ENCODE peak calls at places on chromosomes 6 and 20, in eight cellular contexts. Q, O, L, Z, X, V, J and A are unnamed samples.

GRCh38 chr20:19682249-19682648 is 75.8 kb upstream of the RIN2 start:
- DNase-seq in O (no peak), J (no peak), Q (no peak), V (no peak), Z (no peak), L (no peak), X (no peak), A (no peak)

GRCh38 chr6:157292202-157292601 is 31.1 kb downstream of the TMEM242 start:
- DNase-seq in J (no peak), O (no peak), Z (no peak), L (no peak), V (no peak), X (no peak), Q (no peak), A (no peak)

GRCh38 chr20:43987531-43987930 is 72.9 kb downstream of the TOX2 start:
- DNase-seq in O (no peak), V (no peak), J (no peak), Z (no peak), X (no peak), L (no peak), Q (no peak), A (no peak)

GRCh38 chr6:167980911-167981310 is 16.6 kb upstream of the KIF25 start:
- DNase-seq in V (no peak), Q (no peak), X (no peak), Z (no peak), L (no peak), O (no peak), J (no peak), A (no peak)

GRCh38 chr6:102655823-102656222 is 1262.3 kb downstream of the GRIK2 start:
- DNase-seq in O (no peak), X (no peak), L (no peak), Z (no peak), V (no peak), Q (no peak), J (no peak), A (no peak)

GRCh38 chr6:32662099-32662498 is 4.4 kb downstream of the HLA-DQB1 start:
- DNase-seq in L (no peak), V (no peak), Z (no peak), X (no peak), Q (no peak), O (no peak), J (no peak), A (no peak)

GRCh38 chr6:105178110-105178509 is 1.7 kb downstream of the POPDC3 start:
- DNase-seq in L (no peak), X (no peak), Q (peak), V (no peak), J (no peak), O (no peak), Z (no peak), A (no peak)

GRCh38 chr6:105726902-105727655 is 324.2 kb upstream of the PREP start:
- DNase-seq in Q (no peak), V (no peak), L (no peak), O (no peak), Z (no peak), J (no peak), X (peak), A (no peak)

GRCh38 chr6:151254451-151255081 is 14.8 kb downstream of the AKAP12 start:
- DNase-seq in L (no peak), Z (no peak), O (peak), Q (no peak), J (no peak), X (no peak), V (no peak), A (no peak)

GRCh38 chr6:129493396-129493902 is 216.5 kb downstream of the ARHGAP18 start:
- DNase-seq in Z (no peak), V (no peak), O (no peak), J (no peak), X (no peak), Q (no peak), L (no peak), A (no peak)

GRCh38 chr20:63706027-63706695 is 1.6 kb downstream of the ARFRP1 start:
- DNase-seq in Z (no peak), Q (no peak), O (no peak), L (no peak), X (no peak), J (peak), V (peak), A (no peak)

GRCh38 chr6:120816862-120817261 is 517.4 kb downstream of the TBC1D32 start:
- DNase-seq in X (no peak), O (no peak), V (no peak), Z (no peak), L (no peak), Q (no peak), J (no peak), A (no peak)

GRCh38 chr20:1810926-1811620 is 84.1 kb upstream of the SIRPA start:
- DNase-seq in O (no peak), X (peak), V (no peak), Z (peak), L (no peak), J (no peak), Q (peak), A (no peak)

GRCh38 chr6:71383891-71384489 is 95.4 kb downstream of the OGFRL1 start:
- DNase-seq in O (peak), X (no peak), Z (no peak), L (peak), V (no peak), Q (peak), J (no peak), A (no peak)

GRCh38 chr20:43909720-43910119 is 4.9 kb upstream of the TOX2 start:
- DNase-seq in Q (peak), L (no peak), J (no peak), V (no peak), Z (no peak), O (no peak), X (no peak), A (no peak)

GRCh38 chr6:13404892-13405254 is 76.5 kb upstream of the TBC1D7 start:
- DNase-seq in Q (no peak), V (no peak), J (no peak), L (no peak), Z (no peak), X (no peak), O (no peak), A (no peak)

GRCh38 chr6:3229566-3230274 is 2.3 kb upstream of the TUBB2B start:
- DNase-seq in V (no peak), J (no peak), O (peak), L (peak), Q (no peak), X (no peak), Z (no peak), A (peak)

GRCh38 chr6:65627015-65627414 is 80.0 kb downstream of the EYS start:
- DNase-seq in L (no peak), X (no peak), O (no peak), Z (no peak), J (no peak), Q (no peak), V (no peak), A (no peak)

GRCh38 chr20:21741266-21741665 is 35.8 kb downstream of the PAX1 start:
- DNase-seq in O (no peak), Q (no peak), L (no peak), J (no peak), X (no peak), V (no peak), Z (no peak), A (no peak)

GRCh38 chr6:146545608-146546007 is 2.0 kb downstream of the RAB32 start:
- DNase-seq in O (no peak), J (no peak), X (no peak), L (no peak), Z (no peak), V (no peak), Q (peak), A (no peak)

GRCh38 chr6:158387036-158387435 is 74.8 kb downstream of the TULP4 start:
- DNase-seq in Z (no peak), X (no peak), J (no peak), O (no peak), V (no peak), L (no peak), Q (peak), A (no peak)

GRCh38 chr6:8483650-8484049 is 48.3 kb upstream of the SLC35B3 start:
- DNase-seq in L (no peak), O (no peak), Z (no peak), J (no peak), V (no peak), X (no peak), Q (no peak), A (no peak)

GRCh38 chr6:78561015-78561414 is 306.3 kb upstream of the IRAK1BP1 start:
- DNase-seq in J (no peak), O (no peak), Z (no peak), Q (no peak), X (no peak), V (no peak), L (no peak), A (no peak)

DNA sequence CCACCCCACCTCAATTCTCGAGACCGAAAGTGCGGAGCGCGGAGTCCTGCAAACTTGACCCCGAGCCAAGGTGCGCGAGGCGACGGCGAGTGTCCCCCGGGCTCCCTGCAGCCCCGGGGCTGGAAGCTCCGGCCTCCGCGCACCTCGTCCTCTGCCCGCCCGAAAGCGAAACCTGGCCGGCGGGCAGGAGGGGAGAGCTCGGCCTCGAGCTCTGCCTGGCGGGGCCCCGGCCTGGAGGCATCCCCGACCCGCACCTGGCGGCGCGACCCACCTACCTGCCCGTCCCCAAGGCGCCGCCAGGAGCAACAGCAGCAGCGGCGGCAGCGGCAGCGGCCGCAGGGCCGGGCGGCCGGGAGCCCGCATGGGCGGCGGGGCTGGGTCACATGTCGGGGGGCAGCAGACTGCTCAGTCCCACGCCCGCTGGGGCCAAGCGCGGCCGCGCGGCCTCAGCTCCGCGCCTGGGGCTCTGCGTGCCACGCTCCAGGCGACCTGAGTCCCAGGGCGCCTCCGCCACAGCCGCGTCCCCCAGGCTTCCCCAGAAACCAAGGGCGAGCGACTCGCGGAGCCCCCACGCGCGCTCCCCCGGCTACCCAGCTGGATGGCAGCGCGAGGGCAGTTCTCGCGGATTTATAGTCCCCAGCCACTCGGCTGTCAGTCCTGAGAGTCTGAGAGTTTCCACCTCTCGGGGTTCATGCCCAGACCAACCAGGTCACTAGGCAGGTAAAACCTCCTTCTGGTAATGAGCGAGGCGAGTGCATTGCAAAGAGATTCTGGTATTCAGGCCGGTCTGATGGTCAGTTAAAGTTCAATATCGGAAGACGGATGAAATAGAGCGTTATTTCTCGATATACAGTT is at the start of gene IL20RA:
- DNase-seq in Z (peak), V (peak), J (no peak), L (peak), X (no peak), Q (no peak), O (peak), A (peak)
- TF ChIP-seq CTCF in Z (no peak), V (no peak), J (no peak), L (no peak), X (peak), Q (no peak), O (no peak), A (no peak)

DNA sequence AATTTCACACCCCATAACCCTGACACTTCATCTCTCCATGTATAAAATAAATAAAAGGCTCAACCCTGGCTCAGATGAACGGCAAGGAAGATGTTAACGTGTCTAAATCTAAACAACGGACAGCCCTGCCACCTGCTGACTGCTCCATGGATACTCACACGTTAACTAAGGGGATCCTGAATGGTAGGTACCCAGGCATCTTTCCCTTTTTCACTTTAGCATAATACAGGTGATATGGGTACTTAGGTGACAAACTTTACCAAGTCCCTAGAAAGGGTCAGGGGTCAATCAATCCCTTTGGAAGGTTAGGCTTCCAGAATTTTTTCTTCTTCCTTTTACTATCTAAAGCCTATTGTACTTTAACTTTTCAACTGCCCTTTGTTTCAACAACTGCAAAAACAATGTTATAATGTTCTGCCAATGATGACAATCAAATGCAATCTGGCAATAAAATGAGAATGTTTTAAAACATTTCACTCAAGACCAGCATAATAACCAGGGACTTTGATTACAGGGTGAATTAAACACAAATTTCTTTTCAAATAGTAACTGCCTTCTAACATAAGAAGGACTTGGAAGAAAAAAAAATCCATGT is 52.4 kb upstream of the IPCEF1 start:
- DNase-seq in Q (peak), L (no peak), Z (no peak), J (no peak), X (no peak), V (no peak), O (no peak), A (peak)
- TF ChIP-seq CTCF in Q (no peak), L (no peak), Z (peak), J (no peak), X (no peak), V (no peak), O (peak), A (peak)

DNA sequence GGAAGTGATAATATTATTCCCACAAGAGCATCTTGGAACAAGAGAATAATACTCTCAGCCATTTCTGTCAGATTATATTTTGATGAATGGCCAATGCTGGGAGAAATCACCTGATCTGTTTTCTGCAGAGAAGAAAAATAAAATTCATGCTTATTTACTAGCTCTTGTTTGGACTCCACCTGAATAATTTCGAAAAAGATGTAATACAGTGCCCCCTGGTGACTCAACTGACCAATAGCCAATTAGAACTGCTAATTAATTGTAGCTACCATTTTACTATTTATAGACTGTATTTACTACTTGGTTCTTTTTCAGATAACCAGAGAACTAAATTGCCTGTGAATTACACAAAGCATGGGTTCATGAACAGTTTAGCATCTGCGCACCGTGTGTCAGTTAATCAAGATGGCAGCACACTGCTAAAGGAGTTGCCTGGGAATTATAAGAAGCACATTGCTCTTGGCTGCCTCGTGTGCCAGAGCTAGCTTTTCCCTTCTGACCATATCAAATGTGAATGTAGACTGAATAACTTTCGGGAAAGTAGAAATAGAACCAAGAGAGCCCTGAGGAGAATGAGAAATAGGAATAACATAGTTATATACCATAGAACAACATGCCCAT is 78.6 kb upstream of the TRDN start:
- DNase-seq in O (peak), V (no peak), Z (no peak), Q (peak), X (no peak), J (no peak), L (peak), A (peak)
- TF ChIP-seq CTCF in O (peak), V (no peak), Z (peak), Q (peak), X (peak), J (peak), L (peak), A (peak)

DNA sequence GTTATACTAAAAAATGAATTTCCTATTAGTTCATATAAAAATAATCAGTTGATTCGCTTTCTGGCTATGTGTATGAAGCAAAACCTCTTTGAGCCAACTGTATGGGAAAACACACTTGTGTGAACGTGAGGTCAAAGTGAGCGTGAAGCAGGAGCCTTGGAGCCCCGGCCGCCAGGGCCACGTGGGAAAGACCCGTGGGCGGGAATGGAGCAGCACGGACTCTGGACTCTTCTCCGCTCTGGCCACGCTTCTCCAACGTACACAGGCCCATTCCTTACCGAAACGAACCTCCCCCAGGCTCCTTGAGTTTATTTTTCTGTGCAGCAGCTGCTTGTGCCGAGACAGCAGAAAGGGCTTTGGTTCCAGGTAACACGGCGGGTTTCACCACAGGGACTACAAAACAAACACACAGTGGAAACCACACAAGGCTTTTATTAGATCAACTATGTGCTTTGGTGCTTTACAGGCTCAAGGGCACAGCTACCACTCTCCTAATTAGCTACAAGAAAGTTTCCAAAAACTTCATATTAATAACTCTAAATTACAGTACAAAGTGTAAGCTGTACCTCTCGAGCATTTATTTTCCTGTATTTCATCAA is 62.7 kb downstream of the TAF4 start:
- DNase-seq in J (no peak), X (no peak), V (no peak), Z (no peak), L (no peak), Q (no peak), O (no peak), A (no peak)
- TF ChIP-seq CTCF in J (no peak), X (no peak), V (no peak), Z (no peak), L (no peak), Q (no peak), O (no peak), A (no peak)

DNA sequence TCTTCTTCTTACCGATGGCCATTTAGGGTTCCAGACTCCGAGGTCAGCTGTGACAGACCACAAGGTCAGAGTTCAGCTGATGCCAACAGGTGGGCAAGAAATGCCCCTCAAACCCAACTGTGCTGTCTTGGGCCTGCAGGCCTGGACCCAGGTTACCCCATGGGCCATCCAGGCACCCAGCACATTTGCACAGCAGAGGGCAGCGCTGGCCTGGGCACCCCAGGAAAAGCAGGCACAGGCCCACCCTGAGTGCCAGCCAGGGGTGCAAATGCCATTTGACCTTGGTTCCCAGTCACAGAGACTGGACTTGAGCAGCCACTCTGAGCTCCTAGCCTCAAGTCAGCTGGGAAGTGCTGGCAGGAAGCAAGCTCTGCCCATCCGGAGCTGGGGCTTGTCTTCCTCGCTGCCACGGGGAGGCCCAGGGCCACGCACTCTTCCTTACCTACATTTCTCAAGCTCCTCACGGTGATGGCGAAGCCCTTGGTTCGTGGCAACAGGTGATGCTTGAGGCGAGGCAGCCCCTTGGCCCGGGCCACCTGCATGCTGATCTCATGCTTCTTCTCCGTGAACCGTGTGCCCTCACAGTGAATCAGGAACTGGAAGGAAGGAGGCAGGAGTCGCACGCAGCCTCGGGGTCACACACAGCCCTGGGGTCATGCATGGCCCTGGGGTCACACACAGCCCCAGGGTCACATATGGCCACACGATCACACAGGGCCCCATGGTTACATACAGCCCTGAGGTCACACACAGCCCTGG is 120.8 kb downstream of the AGPAT4 start:
- DNase-seq in J (no peak), L (no peak), O (no peak), X (no peak), V (no peak), Q (peak), Z (no peak), A (no peak)
- TF ChIP-seq CTCF in J (no peak), L (no peak), O (peak), X (no peak), V (no peak), Q (peak), Z (peak), A (peak)

DNA sequence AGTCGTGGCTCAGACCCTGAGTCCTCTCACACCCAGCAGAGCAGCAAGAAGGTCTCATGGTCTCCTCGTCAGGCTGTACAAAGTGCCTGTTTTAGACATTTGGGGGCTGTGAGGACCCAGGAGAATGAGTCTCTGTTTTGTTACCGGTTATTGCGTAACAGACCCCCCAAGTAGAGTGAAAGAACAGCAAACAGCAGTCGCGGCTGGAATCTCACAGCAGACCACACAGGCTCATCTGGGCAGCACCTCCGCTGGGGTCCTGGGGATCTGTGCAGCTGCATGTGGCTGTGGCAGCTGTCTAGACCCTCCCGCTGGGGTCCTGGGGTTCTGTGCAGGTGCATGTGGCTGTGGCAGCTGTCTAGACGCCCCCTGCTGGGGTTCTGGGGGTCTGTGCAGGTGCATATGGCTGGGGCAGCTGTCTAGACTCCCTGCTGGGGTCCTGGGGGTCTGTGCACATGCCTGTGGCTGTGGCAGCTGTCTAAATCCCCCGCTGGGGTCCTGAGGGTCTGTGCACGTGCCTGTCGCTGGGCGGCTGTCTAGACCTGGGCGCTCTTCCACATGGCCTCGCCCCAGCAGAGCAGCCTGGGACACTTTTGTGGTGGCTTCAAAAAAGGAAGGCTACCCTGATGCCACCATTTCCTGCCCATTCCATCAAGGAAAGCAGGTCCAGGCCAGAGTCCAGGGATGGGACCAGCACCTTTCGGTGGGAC is 24.7 kb downstream of the ENTPD6 start:
- DNase-seq in Q (peak), L (no peak), O (peak), Z (no peak), V (no peak), X (no peak), J (no peak), A (no peak)
- TF ChIP-seq CTCF in Q (peak), L (no peak), O (peak), Z (peak), V (no peak), X (no peak), J (no peak), A (peak)